ENCODE peak calls at places on chromosomes 5 and 9, in seven cellular contexts. H, U, W, M, Q, P and O are unnamed samples. For H3K79me1, the result is how much of the 10 kb centered on the place peaks cover.

GRCh38 chr9:2356391-2356790 is 265.2 kb upstream of the VLDLR start:
- DNase-seq in H (no peak), P (no peak), M (no peak), Q (no peak), U (no peak), W (no peak), O (no peak)

GRCh38 chr5:131513780-131514179 is 121.2 kb downstream of the RAPGEF6 start:
- DNase-seq in M (no peak), Q (no peak), P (no peak), U (no peak), W (no peak), H (no peak), O (no peak)

GRCh38 chr9:77469515-77470197 is 178.5 kb downstream of the GNA14 start:
- DNase-seq in W (no peak), M (no peak), P (no peak), H (no peak), U (no peak), Q (no peak), O (no peak)

GRCh38 chr5:176429972-176430371 is 13.6 kb upstream of the CLTB start:
- DNase-seq in U (no peak), W (no peak), M (peak), Q (no peak), P (no peak), H (no peak), O (no peak)

GRCh38 chr5:74420220-74420619 is 220.3 kb downstream of the ENC1 start:
- DNase-seq in P (no peak), M (no peak), Q (no peak), U (no peak), W (no peak), H (no peak), O (no peak)

GRCh38 chr5:19733612-19734495 is 254.1 kb downstream of the CDH18 start:
- DNase-seq in P (peak), W (no peak), U (no peak), M (no peak), Q (peak), H (no peak), O (peak)

GRCh38 chr9:88198346-88198807 is 60.1 kb upstream of the SPATA31C2 start:
- DNase-seq in W (peak), P (no peak), M (peak), U (peak), Q (no peak), H (no peak), O (no peak)

GRCh38 chr9:114911167-114911821 is 19.1 kb downstream of the TNFSF8 start:
- DNase-seq in P (peak), W (no peak), H (peak), M (peak), Q (no peak), U (peak), O (no peak)

GRCh38 chr9:135632823-135633222 is 6.5 kb downstream of the GLT6D1 start:
- DNase-seq in Q (no peak), M (no peak), W (no peak), P (no peak), H (no peak), U (no peak), O (no peak)

GRCh38 chr5:133273661-133274596 is 222.1 kb downstream of the HSPA4 start:
- DNase-seq in Q (no peak), W (no peak), M (peak), U (peak), H (no peak), P (peak), O (no peak)

GRCh38 chr5:131981516-131981915 is 29.9 kb downstream of the ACSL6 start:
- DNase-seq in W (no peak), Q (no peak), P (no peak), U (no peak), H (no peak), M (no peak), O (no peak)

GRCh38 chr5:54553659-54554207 is 36.2 kb downstream of the SNX18 start:
- DNase-seq in P (no peak), M (no peak), U (no peak), Q (no peak), H (no peak), W (no peak), O (no peak)

GRCh38 chr9:118222375-118222774 is 518.2 kb downstream of the TLR4 start:
- DNase-seq in W (no peak), M (peak), P (peak), H (peak), Q (peak), U (no peak), O (peak)

GRCh38 chr9:128001411-128002298 is 20.9 kb upstream of the EEIG1 start:
- DNase-seq in P (peak), Q (no peak), W (peak), M (peak), U (peak), H (no peak), O (peak)

GRCh38 chr5:98503582-98503981 is 269.9 kb upstream of the RGMB start:
- DNase-seq in H (no peak), U (no peak), Q (no peak), M (no peak), P (peak), W (no peak), O (no peak)

GRCh38 chr5:147344861-147345260 is 110.0 kb downstream of the STK32A start:
- DNase-seq in H (no peak), Q (no peak), P (no peak), U (no peak), M (no peak), W (no peak), O (no peak)

GRCh38 chr5:91027316-91027937 is 355.7 kb downstream of the ARRDC3 start:
- DNase-seq in M (peak), U (no peak), H (no peak), Q (no peak), P (peak), W (no peak), O (no peak)

GRCh38 chr5:91031396-91031741 is 351.7 kb downstream of the ARRDC3 start:
- DNase-seq in H (no peak), Q (no peak), W (no peak), P (no peak), M (no peak), U (no peak), O (no peak)

GRCh38 chr5:91025956-91026355 is 357.2 kb downstream of the ARRDC3 start:
- DNase-seq in W (no peak), Q (no peak), H (no peak), U (no peak), P (no peak), M (no peak), O (no peak)

GRCh38 chr5:91030521-91031395 is 352.4 kb downstream of the ARRDC3 start:
- DNase-seq in U (peak), P (no peak), W (no peak), H (no peak), Q (no peak), M (no peak), O (no peak)

GRCh38 chr5:91028518-91028956 is 354.6 kb downstream of the ARRDC3 start:
- DNase-seq in M (no peak), U (no peak), H (no peak), Q (no peak), W (no peak), P (no peak), O (no peak)
- H3K79me1 ChIP-seq in M (under half), U (under half), H (under half), Q (under half), W (under half), P (under half), O (under half)

GRCh38 chr5:1465966-1466471 is 20.8 kb upstream of the SLC6A3 start:
- DNase-seq in M (no peak), W (no peak), P (no peak), U (no peak), H (no peak), Q (no peak), O (no peak)
- H3K79me1 ChIP-seq in M (under half), W (under half), P (under half), U (under half), H (under half), Q (under half), O (under half)

GRCh38 chr5:60173672-60174071 is 280.1 kb upstream of the PDE4D start:
- DNase-seq in H (no peak), W (no peak), M (no peak), U (no peak), Q (no peak), P (no peak), O (no peak)

GRCh38 chr5:60178101-60178500 is 284.6 kb upstream of the PDE4D start:
- DNase-seq in H (no peak), Q (no peak), W (no peak), M (peak), U (no peak), P (no peak), O (no peak)

GRCh38 chr5:60177596-60177995 is 284.1 kb upstream of the PDE4D start:
- DNase-seq in Q (no peak), M (peak), H (no peak), U (no peak), P (no peak), W (no peak), O (no peak)
- H3K79me1 ChIP-seq in Q (under half), M (under half), H (under half), U (under half), P (under half), W (under half), O (under half)

DNA sequence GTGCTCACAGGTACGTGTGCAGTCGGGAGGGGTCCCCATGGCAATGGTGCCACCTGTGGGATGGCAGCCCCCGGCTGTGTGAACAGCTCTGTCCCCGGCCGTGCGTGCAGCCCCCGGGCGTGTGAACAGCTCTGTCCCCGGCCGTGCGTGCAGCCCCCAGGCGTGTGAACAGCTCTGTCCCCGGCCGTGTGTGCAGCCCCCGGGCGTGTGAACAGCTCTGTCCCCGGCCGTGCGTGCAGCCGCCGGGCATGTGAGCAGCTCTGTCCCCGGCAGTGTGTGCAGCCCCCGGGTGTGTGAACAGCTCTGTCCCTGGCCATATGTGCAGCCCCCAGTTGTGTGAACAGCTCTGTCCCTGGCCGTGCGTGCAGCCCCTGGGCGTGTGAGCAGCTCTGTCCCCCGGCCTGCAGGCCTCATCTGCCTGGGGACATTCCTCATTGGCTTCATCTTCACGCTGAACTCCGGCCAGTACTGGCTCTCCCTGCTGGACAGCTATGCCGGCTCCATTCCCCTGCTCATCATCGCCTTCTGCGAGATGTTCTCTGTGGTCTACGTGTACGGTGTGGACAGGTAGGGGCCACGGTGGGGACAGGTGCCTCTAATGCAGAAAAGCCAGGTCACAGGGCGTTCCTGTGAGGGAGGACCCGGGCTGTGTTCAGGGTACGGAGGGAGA is 5.9 kb upstream of the SLC6A18 start:
- DNase-seq in M (no peak), H (no peak), Q (no peak), W (no peak), P (no peak), U (no peak), O (no peak)
- H3K79me1 ChIP-seq in M (under half), H (under half), Q (under half), W (under half), P (under half), U (under half), O (under half)

DNA sequence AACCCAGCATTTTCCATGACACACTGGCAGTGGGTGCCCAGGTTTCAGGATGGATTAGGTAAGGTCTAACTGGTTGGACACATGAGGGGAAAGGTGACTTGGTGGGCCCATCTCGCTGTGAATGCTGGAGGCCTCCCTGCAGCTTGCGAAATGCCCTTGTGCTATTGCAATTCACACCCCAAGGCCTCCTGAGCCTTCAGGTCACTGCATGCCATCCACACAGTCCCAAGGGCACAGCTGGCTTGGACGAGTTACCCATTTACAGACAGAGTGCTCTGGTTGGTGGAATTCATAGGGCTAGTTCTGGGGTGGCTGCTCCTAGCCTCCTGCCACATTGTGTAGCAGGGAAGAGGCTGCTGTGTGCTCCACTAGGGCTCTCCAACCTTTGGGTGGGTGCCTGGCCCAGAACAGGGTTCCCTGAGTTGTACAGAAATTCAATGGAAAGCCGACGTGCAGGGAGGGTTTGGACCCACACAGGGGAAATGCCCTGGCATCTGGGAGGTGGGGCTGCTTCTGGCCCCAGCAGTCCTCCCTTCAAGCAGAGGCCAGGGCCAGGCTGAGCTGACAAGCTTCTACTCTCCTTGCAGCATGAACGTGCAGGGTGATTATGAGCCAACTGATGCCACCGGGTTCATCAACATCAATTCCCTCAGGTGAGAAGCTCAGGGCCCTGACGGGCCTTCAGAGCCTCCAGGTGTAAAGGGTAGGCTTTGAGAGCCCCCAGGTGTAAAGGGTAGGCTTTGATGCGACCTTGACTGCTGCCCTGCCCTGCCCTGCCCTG is 54.3 kb downstream of the ASS1 start:
- DNase-seq in U (no peak), H (no peak), Q (no peak), M (no peak), W (no peak), P (no peak), O (no peak)
- H3K79me1 ChIP-seq in U (under half), H (under half), Q (under half), M (under half), W (under half), P (under half), O (under half)

GRCh38 chr5:173745123-173745522 is 128.7 kb upstream of the BOD1 start:
- DNase-seq in W (peak), U (no peak), H (no peak), M (no peak), P (peak), Q (no peak), O (peak)
- H3K79me1 ChIP-seq in W (under half), U (under half), H (under half), M (under half), P (under half), Q (under half), O (under half)

GRCh38 chr9:94908583-94909249 is 182.2 kb downstream of the AOPEP start:
- DNase-seq in W (no peak), U (no peak), H (no peak), M (no peak), Q (no peak), P (no peak), O (no peak)

GRCh38 chr9:94911986-94912635 is 185.6 kb downstream of the AOPEP start:
- DNase-seq in W (no peak), M (no peak), H (no peak), P (peak), U (no peak), Q (no peak), O (no peak)

GRCh38 chr9:94911211-94911610 is 184.7 kb downstream of the AOPEP start:
- DNase-seq in W (no peak), U (no peak), M (no peak), Q (no peak), H (no peak), P (no peak), O (no peak)

GRCh38 chr9:94909250-94909894 is 182.9 kb downstream of the AOPEP start:
- DNase-seq in Q (no peak), W (no peak), M (no peak), H (no peak), P (no peak), U (no peak), O (no peak)

GRCh38 chr9:94909965-94910730 is 183.6 kb downstream of the AOPEP start:
- DNase-seq in H (no peak), P (no peak), W (no peak), M (no peak), U (no peak), Q (no peak), O (no peak)
- H3K79me1 ChIP-seq in H (under half), P (under half), W (under half), M (under half), U (under half), Q (under half), O (under half)

GRCh38 chr5:122661496-122662180 is 113.2 kb upstream of the SNX2 start:
- DNase-seq in W (no peak), M (peak), H (no peak), P (no peak), U (no peak), Q (no peak), O (no peak)
- H3K79me1 ChIP-seq in W (under half), M (under half), H (under half), P (under half), U (under half), Q (under half), O (under half)

DNA sequence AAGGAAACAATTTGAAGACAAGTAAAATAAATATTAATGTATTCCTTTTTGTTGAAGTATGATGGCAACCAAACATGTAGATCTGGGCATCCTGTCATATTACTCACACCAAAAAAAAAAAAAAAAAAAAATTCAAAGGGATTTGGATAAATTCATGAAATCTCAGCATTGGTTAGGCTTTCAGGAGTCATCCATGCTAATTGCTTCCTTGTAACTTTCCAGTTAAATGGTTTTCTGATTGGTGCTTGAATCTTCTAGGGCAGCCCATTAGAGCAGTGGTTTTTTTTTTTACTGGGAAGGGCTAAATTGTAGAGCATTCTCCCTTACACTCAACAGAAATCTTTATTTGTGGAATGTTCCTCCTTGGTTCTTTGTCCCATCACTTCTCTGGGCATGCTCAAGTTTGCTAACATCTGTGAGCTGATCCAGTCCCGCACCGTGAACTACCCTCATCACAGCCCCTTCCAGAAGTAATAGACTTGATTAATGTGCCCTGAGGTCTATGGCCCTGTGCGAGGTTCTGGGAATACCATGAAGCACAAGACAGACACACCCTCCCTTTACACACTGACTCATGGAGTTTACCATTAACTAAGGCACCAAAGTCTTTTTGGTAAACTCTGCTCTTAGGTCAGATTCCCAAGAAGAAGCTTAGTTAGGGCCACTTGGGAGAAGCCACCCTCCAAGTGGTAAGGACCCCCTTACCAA is 56.0 kb downstream of the RGS3 start:
- DNase-seq in M (peak), W (no peak), H (no peak), Q (no peak), U (peak), P (no peak), O (no peak)
- H3K79me1 ChIP-seq in M (under half), W (under half), H (under half), Q (under half), U (under half), P (under half), O (under half)

DNA sequence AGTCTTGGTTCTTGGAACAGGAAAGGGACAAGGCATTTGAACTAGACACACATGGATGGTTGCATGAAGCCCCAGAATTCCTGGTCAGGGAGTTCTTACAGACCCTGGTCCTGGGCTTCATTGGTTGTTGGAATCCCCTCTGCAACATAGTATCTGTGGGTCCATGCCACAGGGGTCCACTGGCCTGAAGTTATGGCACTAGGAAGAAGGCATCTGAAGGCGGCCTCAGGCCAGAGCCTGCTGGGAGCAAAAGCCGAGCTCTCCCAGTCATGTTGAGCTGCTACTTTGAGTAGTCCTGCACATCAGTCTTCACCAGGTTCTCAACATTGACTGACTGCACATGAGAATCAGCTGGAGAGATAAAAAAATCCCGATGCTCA is 71.1 kb upstream of the PITX1 start:
- DNase-seq in W (no peak), P (no peak), M (no peak), U (no peak), Q (no peak), H (no peak), O (no peak)
- H3K79me1 ChIP-seq in W (under half), P (under half), M (under half), U (under half), Q (under half), H (under half), O (under half)